ENCODE peak calls at places on chromosome 2, in five cellular contexts. C is A549, H is HepG2, R is GM12878, M is H1. O is an unnamed sample.
A peak's percentile ranks its signal among the peaks of the same experiment; 100 is the strongest.

GRCh38 chr2:136310005-136310495 is 192.1 kb upstream of the CXCR4 start:
- DNase-seq in C (peak; percentile 23), M (no peak), R (peak; percentile 50), H (no peak), O (no peak)

GRCh38 chr2:134468093-134468640 is 214.3 kb downstream of the MGAT5 start:
- DNase-seq in C (no peak), R (no peak), M (no peak), H (no peak), O (no peak)

GRCh38 chr2:144430722-144431163 is 89.2 kb downstream of the ZEB2 start:
- DNase-seq in H (no peak), C (no peak), R (peak; percentile 38), M (no peak), O (no peak)

GRCh38 chr2:207513577-207514257 is 16.0 kb upstream of the CREB1 start:
- DNase-seq in M (no peak), R (no peak), H (no peak), C (no peak), O (no peak)

GRCh38 chr2:94880507-94880906 is 9.3 kb downstream of the TEKT4 start:
- DNase-seq in M (no peak), C (no peak), R (no peak), H (no peak), O (no peak)

GRCh38 chr2:23926289-23926749 is 604 bp downstream of the ATAD2B start:
- DNase-seq in R (no peak), H (no peak), M (no peak), C (no peak), O (no peak)

GRCh38 chr2:200593905-200594304 is 8.1 kb downstream of the AOX1 start:
- DNase-seq in M (no peak), H (no peak), R (no peak), C (no peak), O (no peak)

GRCh38 chr2:63249146-63249545 is 198.5 kb downstream of the OTX1 start:
- DNase-seq in C (no peak), R (no peak), M (no peak), H (no peak), O (no peak)

GRCh38 chr2:231946241-231946814 is 15.2 kb upstream of the DIS3L2 start:
- DNase-seq in H (no peak), M (no peak), C (no peak), R (no peak), O (no peak)

GRCh38 chr2:58638256-58638795 is 397.2 kb upstream of the FANCL start:
- DNase-seq in H (no peak), M (no peak), R (no peak), C (no peak), O (no peak)

GRCh38 chr2:64273524-64274398 is 129.5 kb upstream of the PELI1 start:
- DNase-seq in H (peak; percentile 25), C (peak; percentile 17), R (no peak), M (no peak), O (no peak)

GRCh38 chr2:215535726-215536125 is 99.9 kb upstream of the FN1 start:
- DNase-seq in H (peak; percentile 48), M (no peak), R (no peak), C (no peak), O (no peak)

GRCh38 chr2:237816531-237816930 is 18.0 kb downstream of the RBM44 start:
- DNase-seq in M (no peak), R (no peak), C (no peak), H (no peak), O (no peak)

GRCh38 chr2:28662468-28663095 is 89.0 kb upstream of the PPP1CB start:
- DNase-seq in H (no peak), M (no peak), C (peak; percentile 23), R (no peak), O (no peak)

GRCh38 chr2:179222076-179222475 is 42.6 kb downstream of the SESTD1 start:
- DNase-seq in C (no peak), M (no peak), R (no peak), H (no peak), O (no peak)

GRCh38 chr2:9799729-9800632 is 43.3 kb upstream of the TAF1B start:
- DNase-seq in M (peak; percentile 83), R (peak; percentile 47), H (peak; percentile 77), C (peak; percentile 85), O (peak; percentile 87)

GRCh38 chr2:69369802-69370201 is 17.2 kb downstream of the GFPT1 start:
- DNase-seq in C (no peak), H (no peak), M (no peak), R (no peak), O (no peak)

GRCh38 chr2:205731521-205731965 is 49.2 kb downstream of the NRP2 start:
- DNase-seq in C (peak; percentile 73), H (peak; percentile 29), R (no peak), M (no peak), O (no peak)

GRCh38 chr2:20648207-20648606 is 2.7 kb downstream of the HS1BP3 start:
- DNase-seq in R (no peak), H (no peak), C (no peak), M (no peak), O (no peak)

GRCh38 chr2:85133751-85134254 is 611 bp downstream of the TCF7L1 start:
- DNase-seq in H (no peak), R (no peak), C (peak; percentile 71), M (no peak), O (peak; percentile 35)

GRCh38 chr2:138485019-138485418 is 16.6 kb upstream of the SPOPL start:
- DNase-seq in R (no peak), C (no peak), M (no peak), H (no peak), O (no peak)

GRCh38 chr2:68251855-68252406 is 401 bp downstream of the PPP3R1 start:
- DNase-seq in R (no peak), C (no peak), M (no peak), H (no peak), O (peak; percentile 61)

GRCh38 chr2:8281234-8281633 is 400.6 kb upstream of the ID2 start:
- DNase-seq in R (no peak), M (no peak), C (no peak), H (no peak), O (no peak)

GRCh38 chr2:230267556-230267955 is 42.0 kb downstream of the SP140 start:
- DNase-seq in R (peak; percentile 77), H (no peak), C (no peak), M (no peak), O (no peak)

GRCh38 chr2:161432107-161432506 is 16.0 kb downstream of the TBR1 start:
- DNase-seq in H (no peak), M (no peak), C (no peak), R (no peak), O (no peak)

GRCh38 chr2:161434127-161434526 is 18.0 kb downstream of the TBR1 start:
- DNase-seq in H (no peak), C (no peak), R (no peak), M (no peak), O (no peak)

GRCh38 chr2:161438598-161438997 is 22.5 kb downstream of the TBR1 start:
- DNase-seq in M (no peak), C (no peak), H (no peak), R (no peak), O (no peak)

GRCh38 chr2:161430416-161430815 is 14.3 kb downstream of the TBR1 start:
- DNase-seq in H (no peak), M (no peak), C (no peak), R (no peak), O (no peak)

GRCh38 chr2:161436411-161436810 is 20.3 kb downstream of the TBR1 start:
- DNase-seq in H (no peak), R (no peak), M (no peak), C (no peak), O (no peak)
- TF ChIP-seq HDAC2 in H (no peak), R (no peak), M (no peak), C (no peak), O (no peak)

GRCh38 chr2:43224571-43225092 is 1.8 kb downstream of the ZFP36L2 start:
- DNase-seq in C (peak; percentile 70), H (no peak), R (no peak), M (no peak), O (peak; percentile 59)
- TF ChIP-seq HDAC2 in C (no peak), H (no peak), R (no peak), M (no peak), O (no peak)

GRCh38 chr2:51350100-51350499 is 318.2 kb upstream of the NRXN1 start:
- DNase-seq in M (no peak), H (no peak), C (peak; percentile 22), R (no peak), O (no peak)
- TF ChIP-seq HDAC2 in M (no peak), H (no peak), C (no peak), R (no peak), O (no peak)

GRCh38 chr2:15842771-15843666 is 97.3 kb upstream of the MYCN start:
- DNase-seq in H (no peak), C (no peak), R (no peak), M (no peak), O (no peak)

GRCh38 chr2:15839461-15840124 is 100.8 kb upstream of the MYCN start:
- DNase-seq in H (no peak), M (no peak), R (no peak), C (no peak), O (no peak)

GRCh38 chr2:15840173-15840572 is 100.2 kb upstream of the MYCN start:
- DNase-seq in H (no peak), C (no peak), M (no peak), R (no peak), O (no peak)

GRCh38 chr2:15841776-15842554 is 98.4 kb upstream of the MYCN start:
- DNase-seq in C (no peak), M (no peak), R (no peak), H (peak; percentile 32), O (no peak)

GRCh38 chr2:15840969-15841368 is 99.4 kb upstream of the MYCN start:
- DNase-seq in C (no peak), M (no peak), R (no peak), H (no peak), O (no peak)
- TF ChIP-seq HDAC2 in C (no peak), M (no peak), R (no peak), H (no peak), O (no peak)